ENCODE peak calls at places on chromosomes 7 and 10, in six cellular contexts. T is GM12878, U is GM12891, C is HepG2, Y is H1, Z is K562. G is an unnamed sample.

GRCh38 chr7:141550694-141551079 is 523 bp upstream of the AGK start:
- DNase-seq in T (no peak), U (peak; percentile 4), C (no peak), Y (no peak), Z (no peak), G (peak; percentile 10)

GRCh38 chr7:94971051-94971867 is 63.9 kb downstream of the PPP1R9A start:
- DNase-seq in T (no peak), U (no peak), C (peak; percentile 72), Y (no peak), Z (no peak), G (no peak)

GRCh38 chr10:24814568-24815313 is 91.1 kb upstream of the ARHGAP21 start:
- DNase-seq in T (no peak), U (no peak), C (peak; percentile 24), Y (no peak), Z (peak; percentile 15), G (no peak)

GRCh38 chr7:31478744-31479143 is 35.1 kb upstream of the ITPRID1 start:
- DNase-seq in T (peak; percentile 51), U (peak; percentile 15), C (no peak), Y (no peak), Z (no peak), G (no peak)

GRCh38 chr7:81488210-81488609 is 281.6 kb downstream of the HGF start:
- DNase-seq in T (no peak), U (no peak), C (no peak), Y (no peak), Z (no peak), G (no peak)

GRCh38 chr7:128322040-128322643 is 21.6 kb downstream of the RBM28 start:
- DNase-seq in T (no peak), U (no peak), C (peak; percentile 48), Y (no peak), Z (peak; percentile 51), G (no peak)

GRCh38 chr7:112800486-112800885 is 10.3 kb upstream of the TMEM168 start:
- DNase-seq in T (no peak), U (no peak), C (no peak), Y (no peak), Z (no peak), G (no peak)

GRCh38 chr7:22671177-22671879 is 55.7 kb upstream of the IL6 start:
- DNase-seq in T (no peak), U (no peak), C (no peak), Y (no peak), Z (no peak), G (no peak)

GRCh38 chr7:29035044-29035740 is 77.1 kb upstream of the TRIL start:
- DNase-seq in T (no peak), U (no peak), C (peak; percentile 80), Y (no peak), Z (no peak), G (no peak)

GRCh38 chr10:43390791-43391190 is 18.2 kb downstream of the HNRNPF start:
- DNase-seq in T (no peak), U (no peak), C (peak; percentile 42), Y (no peak), Z (no peak), G (no peak)

GRCh38 chr7:99357701-99358490 is 16.6 kb upstream of the ARPC1B start:
- DNase-seq in T (no peak), U (no peak), C (no peak), Y (no peak), Z (no peak), G (no peak)

GRCh38 chr10:11437391-11438241 is 173.8 kb downstream of the USP6NL start:
- DNase-seq in T (no peak), U (no peak), C (no peak), Y (no peak), Z (no peak), G (no peak)

GRCh38 chr7:125654076-125654475 is 724.5 kb upstream of the POT1 start:
- DNase-seq in T (no peak), U (no peak), C (no peak), Y (no peak), Z (no peak), G (no peak)

GRCh38 chr10:11154809-11155208 is 137.1 kb downstream of the CELF2 start:
- DNase-seq in T (no peak), U (no peak), C (no peak), Y (no peak), Z (no peak), G (no peak)

GRCh38 chr10:86899670-86900276 is 57.6 kb downstream of the MMRN2 start:
- DNase-seq in T (no peak), U (no peak), C (peak; percentile 60), Y (no peak), Z (peak; percentile 73), G (no peak)

GRCh38 chr7:128347573-128348147 is 4.0 kb upstream of the RBM28 start:
- DNase-seq in T (no peak), U (no peak), C (peak; percentile 50), Y (no peak), Z (peak; percentile 72), G (no peak)

GRCh38 chr7:121872831-121873764 is at the start of gene PTPRZ1:
- DNase-seq in T (no peak), U (no peak), C (no peak), Y (peak; percentile 23), Z (no peak), G (no peak)

GRCh38 chr7:137975223-137975622 is 26.7 kb downstream of the CREB3L2 start:
- DNase-seq in T (no peak), U (peak; percentile 30), C (no peak), Y (no peak), Z (peak; percentile 61), G (no peak)

GRCh38 chr7:94069154-94069739 is 65.1 kb upstream of the BET1 start:
- DNase-seq in T (peak; percentile 21), U (no peak), C (no peak), Y (no peak), Z (no peak), G (peak; percentile 5)

GRCh38 chr10:6328708-6329423 is 126.1 kb downstream of the PFKFB3 start:
- DNase-seq in T (no peak), U (no peak), C (no peak), Y (no peak), Z (no peak), G (no peak)

GRCh38 chr7:129617178-129617577 is 5.7 kb downstream of the NRF1 start:
- DNase-seq in T (no peak), U (no peak), C (no peak), Y (no peak), Z (no peak), G (no peak)

GRCh38 chr7:2527505-2528464 is 8.2 kb downstream of the LFNG start:
- DNase-seq in T (no peak), U (no peak), C (peak; percentile 84), Y (no peak), Z (peak; percentile 86), G (no peak)

GRCh38 chr10:91294134-91294906 is 73.9 kb downstream of the PCGF5 start:
- DNase-seq in T (no peak), U (no peak), C (no peak), Y (no peak), Z (no peak), G (no peak)

GRCh38 chr7:149615690-149616270 is 118.2 kb upstream of the ZNF746 start:
- DNase-seq in T (no peak), U (no peak), C (no peak), Y (no peak), Z (no peak), G (no peak)

GRCh38 chr10:104630731-104631130 is 10.4 kb upstream of the SORCS3 start:
- DNase-seq in T (no peak), U (no peak), C (no peak), Y (no peak), Z (no peak), G (no peak)

GRCh38 chr10:122795924-122796323 is 49.7 kb downstream of the CUZD1 start:
- DNase-seq in T (no peak), U (no peak), C (no peak), Y (no peak), Z (no peak), G (no peak)

GRCh38 chr7:78226059-78226658 is 427.6 kb downstream of the PHTF2 start:
- DNase-seq in T (no peak), U (no peak), C (peak; percentile 16), Y (peak; percentile 19), Z (peak; percentile 64), G (no peak)

GRCh38 chr7:48421357-48421756 is 250.1 kb downstream of the ABCA13 start:
- DNase-seq in T (no peak), U (no peak), C (no peak), Y (no peak), Z (no peak), G (no peak)

GRCh38 chr7:128937271-128937646 is 468 bp upstream of the IRF5 start:
- DNase-seq in T (no peak), U (no peak), C (no peak), Y (no peak), Z (no peak), G (no peak)

GRCh38 chr10:33463011-33463410 is 128.5 kb upstream of the NRP1 start:
- DNase-seq in T (no peak), U (no peak), C (no peak), Y (no peak), Z (no peak), G (no peak)
- TF ChIP-seq TAF1 in T (no peak), U (no peak), C (no peak), Y (no peak), Z (no peak), G (no peak)

DNA sequence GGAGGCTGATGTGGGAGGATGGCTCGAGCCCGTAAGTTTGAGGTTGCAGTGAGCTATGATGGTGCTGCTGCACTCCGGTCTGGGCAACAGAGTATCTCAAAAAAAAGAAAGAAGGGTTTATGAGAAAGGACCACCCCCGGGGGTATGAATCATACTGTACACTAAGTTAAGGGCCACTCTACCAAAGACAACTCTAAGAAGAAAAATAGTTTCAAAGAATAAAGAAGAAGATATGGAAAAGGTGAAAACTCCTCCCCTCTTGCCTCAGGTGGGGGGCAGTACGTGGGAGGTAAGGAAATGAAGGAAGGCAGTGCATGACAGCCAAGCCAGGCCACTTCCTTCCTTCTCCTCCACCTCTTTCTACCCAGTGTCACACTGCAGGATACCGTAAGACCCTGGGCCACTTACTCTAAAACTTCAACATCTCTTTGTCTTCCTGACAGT is 61.4 kb downstream of the PIP4K2A start:
- DNase-seq in T (no peak), U (no peak), C (no peak), Y (no peak), Z (no peak), G (no peak)
- TF ChIP-seq POLR2A in T (no peak), U (no peak), C (no peak), Y (no peak), Z (no peak), G (no peak)

GRCh38 chr10:70693619-70694286 is 21.4 kb downstream of the ADAMTS14 start:
- DNase-seq in T (no peak), U (no peak), C (no peak), Y (no peak), Z (peak; percentile 87), G (no peak)
- TF ChIP-seq POLR2AphosphoS5 in T (no peak), U (no peak), C (no peak), Y (no peak), Z (peak; percentile 50), G (no peak)

DNA sequence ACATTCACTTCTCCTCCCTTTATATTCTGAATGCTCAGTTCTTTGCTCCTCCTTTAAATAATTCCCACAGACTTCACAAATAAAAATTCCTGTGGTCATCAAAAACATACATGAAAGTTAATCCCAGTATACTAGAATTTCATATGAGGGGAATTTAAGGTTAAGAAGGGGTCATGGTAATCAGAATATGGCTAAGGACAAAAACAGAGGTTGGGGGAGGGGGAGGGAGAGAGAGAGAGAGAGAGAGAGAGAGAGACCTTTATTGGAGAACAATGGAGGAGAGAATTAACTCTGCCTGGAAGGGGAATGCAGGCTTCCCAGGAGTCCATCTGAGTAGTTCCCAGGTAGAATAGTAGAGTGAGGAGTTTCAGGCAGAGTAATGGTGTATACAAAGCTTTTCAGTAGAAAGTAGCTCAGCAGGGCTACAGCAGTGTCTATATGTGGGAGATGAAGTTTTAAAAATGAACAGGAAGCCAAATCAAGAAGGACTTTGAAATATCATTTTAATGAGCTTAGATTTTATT is 5.2 kb upstream of the CUBN start:
- DNase-seq in T (no peak), U (no peak), C (no peak), Y (no peak), Z (no peak), G (no peak)
- TF ChIP-seq TAF1 in T (no peak), U (no peak), C (no peak), Y (no peak), Z (no peak), G (no peak)

G was measured in GM12892.